ENCODE peak calls at places on chromosome 9, in six cellular contexts. One of them, this sample, is unnamed.
A peak's percentile ranks its signal among the peaks of the same experiment; 100 is the strongest.

GRCh38 chr9:19102181-19102630 is 498 bp downstream of the HAUS6 start:
- DNase-seq in HepG2: peak; percentile 62
- DNase-seq in K562: peak; percentile 34
- DNase-seq in GM12878: no peak
- DNase-seq in GM12891: peak; percentile 28
- DNase-seq in H1: no peak
- DNase-seq in this sample: no peak

GRCh38 chr9:4297795-4298254 is 2.0 kb downstream of the GLIS3 start:
- DNase-seq in HepG2: peak; percentile 39
- DNase-seq in GM12878: no peak
- DNase-seq in GM12891: peak; percentile 34
- DNase-seq in K562: peak; percentile 12
- DNase-seq in H1: no peak
- DNase-seq in this sample: peak; percentile 34

GRCh38 chr9:119289740-119290139 is 79.5 kb downstream of the BRINP1 start:
- DNase-seq in GM12891: peak; percentile 25
- DNase-seq in K562: peak; percentile 22
- DNase-seq in H1: no peak
- DNase-seq in HepG2: peak; percentile 32
- DNase-seq in GM12878: no peak
- DNase-seq in this sample: peak; percentile 13

GRCh38 chr9:133554729-133555128 is 20.2 kb downstream of the ADAMTSL2 start:
- DNase-seq in GM12891: no peak
- DNase-seq in H1: no peak
- DNase-seq in GM12878: no peak
- DNase-seq in K562: no peak
- DNase-seq in HepG2: no peak
- DNase-seq in this sample: no peak

GRCh38 chr9:21812415-21812814 is 10.0 kb downstream of the MTAP start:
- DNase-seq in HepG2: no peak
- DNase-seq in K562: no peak
- DNase-seq in H1: no peak
- DNase-seq in GM12878: no peak
- DNase-seq in GM12891: no peak
- DNase-seq in this sample: no peak

GRCh38 chr9:69882998-69883565 is 62.5 kb downstream of the CFAP95 start:
- DNase-seq in HepG2: no peak
- DNase-seq in H1: no peak
- DNase-seq in GM12878: no peak
- DNase-seq in K562: no peak
- DNase-seq in GM12891: no peak
- DNase-seq in this sample: no peak

GRCh38 chr9:35691325-35691631 is 1.6 kb upstream of the TPM2 start:
- DNase-seq in H1: no peak
- DNase-seq in GM12878: no peak
- DNase-seq in K562: no peak
- DNase-seq in GM12891: no peak
- DNase-seq in HepG2: no peak
- DNase-seq in this sample: no peak

GRCh38 chr9:82333671-82334070 is 345.1 kb downstream of the SPATA31D1 start:
- DNase-seq in HepG2: no peak
- DNase-seq in H1: no peak
- DNase-seq in K562: no peak
- DNase-seq in GM12878: no peak
- DNase-seq in GM12891: no peak
- DNase-seq in this sample: no peak

GRCh38 chr9:107484117-107484723 is 5.3 kb downstream of the KLF4 start:
- DNase-seq in H1: no peak
- DNase-seq in K562: peak; percentile 27
- DNase-seq in HepG2: peak; percentile 68
- DNase-seq in GM12891: no peak
- DNase-seq in GM12878: peak; percentile 7
- DNase-seq in this sample: no peak

GRCh38 chr9:135348788-135349150 is 130.8 kb upstream of the PPP1R26 start:
- DNase-seq in H1: no peak
- DNase-seq in GM12878: no peak
- DNase-seq in HepG2: no peak
- DNase-seq in K562: no peak
- DNase-seq in GM12891: no peak
- DNase-seq in this sample: no peak

DNA sequence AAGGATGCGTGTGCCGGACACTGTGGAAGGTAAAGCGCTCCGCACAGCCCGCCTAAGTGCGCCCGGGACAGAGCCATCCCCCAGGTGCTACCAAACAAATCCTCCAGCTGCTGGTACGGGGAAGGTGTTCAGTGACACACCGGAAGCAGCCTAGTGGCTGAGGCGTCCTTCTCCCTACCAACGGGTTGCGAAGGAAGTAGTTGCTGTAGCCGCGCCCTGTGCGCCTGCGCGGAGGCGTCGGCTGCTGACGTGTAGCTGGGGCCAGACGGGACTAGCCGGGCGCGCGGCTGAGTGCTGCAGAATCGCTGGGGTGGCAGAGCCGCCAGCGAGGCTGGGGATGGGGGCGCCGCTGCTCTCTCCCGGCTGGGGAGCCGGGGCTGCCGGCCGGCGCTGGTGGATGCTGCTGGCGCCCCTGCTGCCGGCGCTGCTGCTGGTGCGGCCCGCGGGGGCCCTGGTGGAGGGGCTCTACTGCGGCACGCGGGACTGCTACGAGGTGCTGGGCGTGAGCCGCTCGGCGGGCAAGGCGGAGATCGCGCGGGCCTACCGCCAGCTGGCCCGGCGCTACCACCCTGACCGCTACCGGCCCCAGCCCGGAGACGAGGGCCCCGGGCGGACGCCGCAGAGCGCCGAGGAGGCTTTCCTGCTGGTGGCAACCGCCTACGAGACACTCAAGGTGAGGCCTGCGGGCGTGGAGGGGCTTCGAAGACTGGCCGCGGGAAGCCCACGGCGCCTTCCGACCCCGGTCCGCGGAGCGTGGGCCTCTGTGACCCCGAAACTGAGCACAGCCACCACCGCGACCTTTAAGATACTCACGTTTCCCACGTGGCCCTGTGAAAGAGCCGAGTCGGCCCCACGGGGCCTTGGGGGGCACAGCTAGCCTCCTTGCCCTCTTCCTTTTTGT is at the start of gene DNAJC25:
- DNase-seq in GM12878: peak; percentile 97
- DNase-seq in HepG2: peak; percentile 96
- DNase-seq in K562: peak; percentile 98
- DNase-seq in H1: peak; percentile 99
- DNase-seq in GM12891: peak; percentile 99
- DNase-seq in this sample: peak; percentile 98
- TF ChIP-seq POLR2A in GM12878: peak; percentile 100
- TF ChIP-seq POLR2A in HepG2: peak; percentile 99
- TF ChIP-seq POLR2A in K562: peak; percentile 94
- TF ChIP-seq POLR2A in H1: peak; percentile 100
- TF ChIP-seq POLR2A in GM12891: peak; percentile 99
- TF ChIP-seq POLR2A in this sample: peak; percentile 100

GRCh38 chr9:93959739-93960154 is 4.6 kb upstream of the BARX1 start:
- DNase-seq in K562: no peak
- DNase-seq in GM12878: no peak
- DNase-seq in HepG2: no peak
- DNase-seq in H1: no peak
- DNase-seq in GM12891: no peak
- DNase-seq in this sample: no peak

GRCh38 chr9:93960221-93960970 is 5.2 kb upstream of the BARX1 start:
- DNase-seq in H1: no peak
- DNase-seq in HepG2: no peak
- DNase-seq in GM12891: no peak
- DNase-seq in K562: no peak
- DNase-seq in GM12878: no peak
- DNase-seq in this sample: no peak

GRCh38 chr9:93962041-93962440 is 6.9 kb upstream of the BARX1 start:
- DNase-seq in K562: no peak
- DNase-seq in GM12891: no peak
- DNase-seq in H1: no peak
- DNase-seq in GM12878: no peak
- DNase-seq in HepG2: no peak
- DNase-seq in this sample: no peak

GRCh38 chr9:93962561-93963440 is 7.6 kb upstream of the BARX1 start:
- DNase-seq in GM12891: no peak
- DNase-seq in H1: no peak
- DNase-seq in HepG2: peak; percentile 66
- DNase-seq in GM12878: peak; percentile 11
- DNase-seq in K562: peak; percentile 89
- DNase-seq in this sample: no peak

DNA sequence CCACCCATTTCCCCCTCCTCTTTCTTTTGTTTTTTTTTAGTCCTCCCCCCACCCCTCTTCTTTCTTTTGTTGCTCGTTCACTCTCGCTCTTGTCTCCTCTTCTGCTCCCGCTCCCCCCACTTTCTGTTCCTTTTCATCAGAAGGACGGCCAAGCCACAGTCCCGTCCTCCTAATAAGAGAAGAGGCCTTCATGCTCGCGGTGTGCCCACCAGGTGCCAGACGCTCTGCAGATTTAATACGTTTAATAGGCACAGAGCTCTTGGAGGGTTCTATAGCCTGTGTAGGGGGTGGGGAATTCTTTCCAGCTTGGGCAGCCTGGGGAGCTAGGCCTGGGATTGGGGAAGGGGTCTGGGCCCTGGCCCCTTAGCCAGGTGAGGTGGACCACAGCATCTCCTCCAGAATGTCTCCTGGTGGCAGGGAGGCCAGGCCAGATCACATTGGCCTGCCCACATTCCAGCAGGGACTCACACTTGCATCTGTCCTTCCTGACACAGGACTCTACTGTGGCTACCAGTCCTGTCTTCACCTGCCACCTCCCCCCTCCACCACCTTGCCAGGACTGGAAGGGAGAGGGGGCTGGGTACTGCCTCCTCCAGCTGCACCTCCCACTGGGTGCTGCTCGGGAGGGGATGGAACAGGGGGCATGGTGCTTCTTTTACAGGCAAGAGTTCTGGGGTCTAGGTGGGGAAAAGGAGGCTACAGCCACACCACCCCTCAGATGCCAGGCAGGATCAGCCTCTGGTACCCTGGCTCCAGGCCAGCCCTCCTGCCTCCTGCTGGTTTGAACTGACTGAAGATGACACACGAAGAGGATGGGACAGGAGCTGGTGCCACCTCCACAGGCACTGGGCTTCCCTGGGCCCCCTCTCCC is 6.1 kb upstream of the BARX1 start:
- DNase-seq in GM12878: no peak
- DNase-seq in HepG2: no peak
- DNase-seq in H1: no peak
- DNase-seq in GM12891: no peak
- DNase-seq in K562: no peak
- DNase-seq in this sample: no peak
- TF ChIP-seq TAF1 in GM12878: no peak
- TF ChIP-seq TAF1 in HepG2: no peak
- TF ChIP-seq TAF1 in H1: no peak
- TF ChIP-seq TAF1 in GM12891: no peak
- TF ChIP-seq TAF1 in K562: no peak
- TF ChIP-seq TAF1 in this sample: no peak

GRCh38 chr9:28976250-28976649 is 1403.0 kb upstream of the C9orf72 start:
- DNase-seq in GM12878: no peak
- DNase-seq in GM12891: no peak
- DNase-seq in K562: no peak
- DNase-seq in HepG2: no peak
- DNase-seq in H1: no peak
- DNase-seq in this sample: no peak

GRCh38 chr9:28971881-28972280 is 1398.6 kb upstream of the C9orf72 start:
- DNase-seq in HepG2: no peak
- DNase-seq in H1: no peak
- DNase-seq in GM12878: no peak
- DNase-seq in GM12891: no peak
- DNase-seq in K562: no peak
- DNase-seq in this sample: no peak

GRCh38 chr9:28981129-28981528 is 1407.8 kb upstream of the C9orf72 start:
- DNase-seq in H1: no peak
- DNase-seq in HepG2: no peak
- DNase-seq in K562: no peak
- DNase-seq in GM12878: no peak
- DNase-seq in GM12891: no peak
- DNase-seq in this sample: no peak

GRCh38 chr9:28976684-28977083 is 1403.4 kb upstream of the C9orf72 start:
- DNase-seq in H1: no peak
- DNase-seq in HepG2: no peak
- DNase-seq in K562: no peak
- DNase-seq in GM12878: no peak
- DNase-seq in GM12891: no peak
- DNase-seq in this sample: no peak
- TF ChIP-seq POLR2AphosphoS5 in H1: no peak
- TF ChIP-seq POLR2AphosphoS5 in HepG2: no peak
- TF ChIP-seq POLR2AphosphoS5 in K562: no peak
- TF ChIP-seq POLR2AphosphoS5 in GM12878: no peak
- TF ChIP-seq POLR2AphosphoS5 in GM12891: no peak
- TF ChIP-seq POLR2AphosphoS5 in this sample: no peak

GRCh38 chr9:127776919-127777280 is 1.6 kb downstream of the SH2D3C start:
- DNase-seq in K562: no peak
- DNase-seq in HepG2: no peak
- DNase-seq in GM12891: no peak
- DNase-seq in GM12878: no peak
- DNase-seq in H1: no peak
- DNase-seq in this sample: no peak

GRCh38 chr9:127777368-127777960 is 1.0 kb downstream of the SH2D3C start:
- DNase-seq in HepG2: no peak
- DNase-seq in K562: no peak
- DNase-seq in GM12878: no peak
- DNase-seq in GM12891: no peak
- DNase-seq in H1: no peak
- DNase-seq in this sample: no peak

GRCh38 chr9:127780126-127780885 is 1.8 kb upstream of the SH2D3C start:
- DNase-seq in HepG2: peak; percentile 25
- DNase-seq in K562: no peak
- DNase-seq in GM12878: no peak
- DNase-seq in GM12891: no peak
- DNase-seq in H1: no peak
- DNase-seq in this sample: no peak

GRCh38 chr9:127779136-127779981 is 893 bp upstream of the SH2D3C start:
- DNase-seq in GM12891: no peak
- DNase-seq in GM12878: peak; percentile 79
- DNase-seq in K562: no peak
- DNase-seq in H1: no peak
- DNase-seq in HepG2: no peak
- DNase-seq in this sample: no peak

DNA sequence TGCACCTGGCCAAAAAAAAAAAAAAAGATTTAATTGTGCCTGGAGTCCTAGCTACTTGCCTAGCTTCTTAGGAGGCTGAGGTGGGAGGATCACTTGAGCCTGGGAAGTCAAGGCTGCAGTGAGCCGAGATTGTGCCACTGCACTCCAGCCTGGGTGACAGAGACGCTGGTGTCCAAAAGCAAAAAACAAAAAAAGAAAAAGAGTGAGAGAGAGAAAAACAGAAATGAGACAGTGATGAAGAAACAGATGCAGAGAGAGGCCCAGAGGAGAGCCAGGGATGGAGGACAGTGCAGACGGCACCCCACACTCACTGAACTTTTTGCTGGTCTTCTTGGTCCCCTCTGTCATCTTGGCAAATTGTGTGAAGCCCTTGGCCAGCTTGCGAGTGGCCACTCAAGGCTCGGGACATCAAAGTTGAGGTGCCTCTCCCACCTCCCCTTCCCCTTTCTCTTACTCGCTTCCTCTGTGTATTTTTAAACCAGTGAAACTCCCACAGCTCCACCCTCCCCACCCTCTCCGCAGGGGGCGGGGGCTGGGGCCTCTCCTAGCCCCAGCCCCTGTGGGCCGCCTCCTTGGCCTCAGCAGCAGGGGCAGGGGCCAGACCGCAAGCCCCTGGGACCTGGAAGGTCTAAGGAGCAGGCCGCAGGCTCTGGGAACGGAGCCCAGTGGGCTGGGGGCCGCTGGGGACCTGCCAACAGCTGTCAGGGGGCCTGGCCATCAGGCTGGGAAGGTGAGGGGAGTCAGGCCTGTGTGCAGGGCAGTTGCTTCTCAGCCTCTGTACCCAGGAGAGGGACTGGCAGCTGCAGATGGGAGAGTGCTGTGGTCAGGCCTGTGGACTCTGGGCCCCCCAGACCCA is at the start of gene SH2D3C:
- DNase-seq in GM12891: no peak
- DNase-seq in K562: no peak
- DNase-seq in H1: no peak
- DNase-seq in GM12878: no peak
- DNase-seq in HepG2: no peak
- DNase-seq in this sample: no peak
- TF ChIP-seq POLR2A in GM12891: no peak
- TF ChIP-seq POLR2A in K562: no peak
- TF ChIP-seq POLR2A in H1: no peak
- TF ChIP-seq POLR2A in GM12878: peak; percentile 72
- TF ChIP-seq POLR2A in HepG2: no peak
- TF ChIP-seq POLR2A in this sample: no peak